ENCODE peak calls at places on chromosome 11, in seven cellular contexts. One of them, this sample, is unnamed.

GRCh38 chr11:34051349-34052035 is at the start of gene CAPRIN1:
- DNase-seq in GM03348: peak
- DNase-seq in hippocampal formation: peak
- DNase-seq in activated CD4-positive, CD25-positive, alpha-beta regulatory T cell: peak
- DNase-seq in fibroblast of mammary gland: peak
- DNase-seq in RWPE1: peak
- DNase-seq in AG09309: no peak
- DNase-seq in this sample: peak

GRCh38 chr11:1493650-1494244 is 7.2 kb upstream of the MOB2 start:
- DNase-seq in GM03348: no peak
- DNase-seq in hippocampal formation: no peak
- DNase-seq in activated CD4-positive, CD25-positive, alpha-beta regulatory T cell: no peak
- DNase-seq in fibroblast of mammary gland: no peak
- DNase-seq in RWPE1: no peak
- DNase-seq in AG09309: no peak
- DNase-seq in this sample: no peak

GRCh38 chr11:19951558-19952083 is 208.7 kb downstream of the DBX1 start:
- DNase-seq in GM03348: peak
- DNase-seq in hippocampal formation: peak
- DNase-seq in activated CD4-positive, CD25-positive, alpha-beta regulatory T cell: no peak
- DNase-seq in fibroblast of mammary gland: peak
- DNase-seq in RWPE1: peak
- DNase-seq in AG09309: no peak
- DNase-seq in this sample: no peak

GRCh38 chr11:41950470-41951143 is 491.2 kb upstream of the LRRC4C start:
- DNase-seq in GM03348: no peak
- DNase-seq in hippocampal formation: no peak
- DNase-seq in activated CD4-positive, CD25-positive, alpha-beta regulatory T cell: no peak
- DNase-seq in fibroblast of mammary gland: no peak
- DNase-seq in RWPE1: no peak
- DNase-seq in AG09309: no peak
- DNase-seq in this sample: no peak

GRCh38 chr11:123566852-123567251 is 87.6 kb downstream of the SCN3B start:
- DNase-seq in GM03348: no peak
- DNase-seq in hippocampal formation: no peak
- DNase-seq in activated CD4-positive, CD25-positive, alpha-beta regulatory T cell: no peak
- DNase-seq in fibroblast of mammary gland: no peak
- DNase-seq in RWPE1: no peak
- DNase-seq in AG09309: no peak
- DNase-seq in this sample: no peak

GRCh38 chr11:82811369-82811768 is 77.7 kb upstream of the FAM181B start:
- DNase-seq in GM03348: no peak
- DNase-seq in hippocampal formation: no peak
- DNase-seq in activated CD4-positive, CD25-positive, alpha-beta regulatory T cell: no peak
- DNase-seq in fibroblast of mammary gland: no peak
- DNase-seq in RWPE1: no peak
- DNase-seq in AG09309: no peak
- DNase-seq in this sample: no peak

GRCh38 chr11:75582461-75582934 is 20.4 kb downstream of the SERPINH1 start:
- DNase-seq in GM03348: no peak
- DNase-seq in hippocampal formation: no peak
- DNase-seq in activated CD4-positive, CD25-positive, alpha-beta regulatory T cell: no peak
- DNase-seq in fibroblast of mammary gland: no peak
- DNase-seq in RWPE1: no peak
- DNase-seq in AG09309: no peak
- DNase-seq in this sample: no peak

GRCh38 chr11:8719260-8720190 is 36.9 kb downstream of the RPL27A start:
- DNase-seq in GM03348: peak
- DNase-seq in hippocampal formation: peak
- DNase-seq in activated CD4-positive, CD25-positive, alpha-beta regulatory T cell: no peak
- DNase-seq in fibroblast of mammary gland: peak
- DNase-seq in RWPE1: peak
- DNase-seq in AG09309: peak
- DNase-seq in this sample: no peak

GRCh38 chr11:75225794-75226193 is 14.8 kb upstream of the TPBGL start:
- DNase-seq in GM03348: no peak
- DNase-seq in hippocampal formation: no peak
- DNase-seq in activated CD4-positive, CD25-positive, alpha-beta regulatory T cell: no peak
- DNase-seq in fibroblast of mammary gland: no peak
- DNase-seq in RWPE1: no peak
- DNase-seq in AG09309: no peak
- DNase-seq in this sample: no peak

GRCh38 chr11:1119282-1120146 is 38.2 kb upstream of the MUC5AC start:
- DNase-seq in GM03348: no peak
- DNase-seq in hippocampal formation: no peak
- DNase-seq in activated CD4-positive, CD25-positive, alpha-beta regulatory T cell: no peak
- DNase-seq in fibroblast of mammary gland: no peak
- DNase-seq in RWPE1: no peak
- DNase-seq in AG09309: no peak
- DNase-seq in this sample: no peak

GRCh38 chr11:122642971-122643370 is 12.6 kb upstream of the UBASH3B start:
- DNase-seq in GM03348: no peak
- DNase-seq in hippocampal formation: no peak
- DNase-seq in activated CD4-positive, CD25-positive, alpha-beta regulatory T cell: no peak
- DNase-seq in fibroblast of mammary gland: no peak
- DNase-seq in RWPE1: no peak
- DNase-seq in AG09309: no peak
- DNase-seq in this sample: no peak

GRCh38 chr11:19398772-19399542 is 158.2 kb upstream of the E2F8 start:
- DNase-seq in GM03348: peak
- DNase-seq in hippocampal formation: no peak
- DNase-seq in activated CD4-positive, CD25-positive, alpha-beta regulatory T cell: no peak
- DNase-seq in fibroblast of mammary gland: peak
- DNase-seq in RWPE1: peak
- DNase-seq in AG09309: peak
- DNase-seq in this sample: no peak

GRCh38 chr11:8733847-8734246 is 51.3 kb downstream of the RPL27A start:
- DNase-seq in GM03348: no peak
- DNase-seq in hippocampal formation: no peak
- DNase-seq in activated CD4-positive, CD25-positive, alpha-beta regulatory T cell: no peak
- DNase-seq in fibroblast of mammary gland: no peak
- DNase-seq in RWPE1: no peak
- DNase-seq in AG09309: no peak
- DNase-seq in this sample: no peak

GRCh38 chr11:60970890-60971289 is 590 bp upstream of the CD6 start:
- DNase-seq in GM03348: no peak
- DNase-seq in hippocampal formation: no peak
- DNase-seq in activated CD4-positive, CD25-positive, alpha-beta regulatory T cell: no peak
- DNase-seq in fibroblast of mammary gland: no peak
- DNase-seq in RWPE1: no peak
- DNase-seq in AG09309: no peak
- DNase-seq in this sample: no peak

GRCh38 chr11:110128161-110128560 is 35.0 kb downstream of the ZC3H12C start:
- DNase-seq in GM03348: peak
- DNase-seq in hippocampal formation: peak
- DNase-seq in activated CD4-positive, CD25-positive, alpha-beta regulatory T cell: no peak
- DNase-seq in fibroblast of mammary gland: peak
- DNase-seq in RWPE1: no peak
- DNase-seq in AG09309: peak
- DNase-seq in this sample: no peak

GRCh38 chr11:17063171-17064002 is 14.1 kb downstream of the RPS13 start:
- DNase-seq in GM03348: peak
- DNase-seq in hippocampal formation: peak
- DNase-seq in activated CD4-positive, CD25-positive, alpha-beta regulatory T cell: peak
- DNase-seq in fibroblast of mammary gland: peak
- DNase-seq in RWPE1: peak
- DNase-seq in AG09309: no peak
- DNase-seq in this sample: no peak

GRCh38 chr11:78350646-78351165 is 66.9 kb downstream of the GAB2 start:
- DNase-seq in GM03348: peak
- DNase-seq in hippocampal formation: peak
- DNase-seq in activated CD4-positive, CD25-positive, alpha-beta regulatory T cell: no peak
- DNase-seq in fibroblast of mammary gland: peak
- DNase-seq in RWPE1: no peak
- DNase-seq in AG09309: no peak
- DNase-seq in this sample: no peak

GRCh38 chr11:10529279-10529678 is 11.7 kb downstream of the RNF141 start:
- DNase-seq in GM03348: peak
- DNase-seq in hippocampal formation: no peak
- DNase-seq in activated CD4-positive, CD25-positive, alpha-beta regulatory T cell: no peak
- DNase-seq in fibroblast of mammary gland: no peak
- DNase-seq in RWPE1: no peak
- DNase-seq in AG09309: no peak
- DNase-seq in this sample: no peak

GRCh38 chr11:1693327-1694063 is 3.5 kb upstream of the KRTAP5-6 start:
- DNase-seq in GM03348: peak
- DNase-seq in hippocampal formation: peak
- DNase-seq in activated CD4-positive, CD25-positive, alpha-beta regulatory T cell: peak
- DNase-seq in fibroblast of mammary gland: peak
- DNase-seq in RWPE1: peak
- DNase-seq in AG09309: no peak
- DNase-seq in this sample: peak

GRCh38 chr11:45215098-45215497 is 68.7 kb downstream of the PRDM11 start:
- DNase-seq in GM03348: no peak
- DNase-seq in hippocampal formation: no peak
- DNase-seq in activated CD4-positive, CD25-positive, alpha-beta regulatory T cell: no peak
- DNase-seq in fibroblast of mammary gland: no peak
- DNase-seq in RWPE1: no peak
- DNase-seq in AG09309: no peak
- DNase-seq in this sample: no peak

GRCh38 chr11:69825941-69826340 is 6.7 kb upstream of the FGF3 start:
- DNase-seq in GM03348: no peak
- DNase-seq in hippocampal formation: no peak
- DNase-seq in activated CD4-positive, CD25-positive, alpha-beta regulatory T cell: no peak
- DNase-seq in fibroblast of mammary gland: no peak
- DNase-seq in RWPE1: no peak
- DNase-seq in AG09309: no peak
- DNase-seq in this sample: no peak